ENCODE peak calls at places on chromosomes 16 and 17, in five cellular contexts. One of them, this sample, is unnamed.

GRCh38 chr16:82855471-82855870 is 228.7 kb downstream of the CDH13 start:
- DNase-seq in heart left ventricle: no peak
- DNase-seq in stomach: no peak
- DNase-seq in PC-9: no peak
- DNase-seq in left ventricle myocardium inferior: no peak
- DNase-seq in this sample: no peak

GRCh38 chr17:66357037-66357436 is 54.6 kb downstream of the PRKCA start:
- DNase-seq in heart left ventricle: no peak
- DNase-seq in stomach: no peak
- DNase-seq in PC-9: no peak
- DNase-seq in left ventricle myocardium inferior: no peak
- DNase-seq in this sample: no peak

GRCh38 chr16:55495616-55496289 is 13.1 kb upstream of the LPCAT2 start:
- DNase-seq in heart left ventricle: no peak
- DNase-seq in stomach: no peak
- DNase-seq in PC-9: no peak
- DNase-seq in left ventricle myocardium inferior: no peak
- DNase-seq in this sample: peak

GRCh38 chr17:8651013-8651412 is 20.5 kb upstream of the MYH10 start:
- DNase-seq in heart left ventricle: no peak
- DNase-seq in stomach: no peak
- DNase-seq in PC-9: no peak
- DNase-seq in left ventricle myocardium inferior: no peak
- DNase-seq in this sample: no peak

GRCh38 chr17:62755139-62755851 is 52.8 kb downstream of the MARCHF10 start:
- DNase-seq in heart left ventricle: no peak
- DNase-seq in stomach: no peak
- DNase-seq in PC-9: no peak
- DNase-seq in left ventricle myocardium inferior: no peak
- DNase-seq in this sample: no peak

GRCh38 chr17:21573961-21574610 is 118.2 kb upstream of the KCNJ18 start:
- DNase-seq in heart left ventricle: peak
- DNase-seq in stomach: peak
- DNase-seq in PC-9: no peak
- DNase-seq in left ventricle myocardium inferior: peak
- DNase-seq in this sample: no peak

GRCh38 chr17:13597723-13598347 is 3.9 kb downstream of the HS3ST3A1 start:
- DNase-seq in heart left ventricle: no peak
- DNase-seq in stomach: no peak
- DNase-seq in PC-9: peak
- DNase-seq in left ventricle myocardium inferior: no peak
- DNase-seq in this sample: peak

GRCh38 chr16:87698676-87699179 is 67.1 kb downstream of the KLHDC4 start:
- DNase-seq in heart left ventricle: no peak
- DNase-seq in stomach: no peak
- DNase-seq in PC-9: no peak
- DNase-seq in left ventricle myocardium inferior: no peak
- DNase-seq in this sample: no peak

GRCh38 chr17:72301887-72302286 is 181.1 kb downstream of the SOX9 start:
- DNase-seq in heart left ventricle: no peak
- DNase-seq in stomach: no peak
- DNase-seq in PC-9: no peak
- DNase-seq in left ventricle myocardium inferior: peak
- DNase-seq in this sample: no peak

GRCh38 chr16:28064706-28065249 is 1.3 kb upstream of the GSG1L start:
- DNase-seq in heart left ventricle: no peak
- DNase-seq in stomach: no peak
- DNase-seq in PC-9: no peak
- DNase-seq in left ventricle myocardium inferior: no peak
- DNase-seq in this sample: no peak

GRCh38 chr17:69030145-69030544 is 30.6 kb downstream of the ABCA9 start:
- DNase-seq in heart left ventricle: no peak
- DNase-seq in stomach: no peak
- DNase-seq in PC-9: no peak
- DNase-seq in left ventricle myocardium inferior: no peak
- DNase-seq in this sample: no peak

GRCh38 chr17:67624886-67625656 is 92.7 kb upstream of the NOL11 start:
- DNase-seq in heart left ventricle: no peak
- DNase-seq in stomach: no peak
- DNase-seq in PC-9: no peak
- DNase-seq in left ventricle myocardium inferior: no peak
- DNase-seq in this sample: no peak

GRCh38 chr17:81309140-81309858 is 14.2 kb upstream of the SLC38A10 start:
- DNase-seq in heart left ventricle: peak
- DNase-seq in stomach: peak
- DNase-seq in PC-9: peak
- DNase-seq in left ventricle myocardium inferior: peak
- DNase-seq in this sample: no peak

GRCh38 chr16:49986351-49987124 is 38.5 kb upstream of the CNEP1R1 start:
- DNase-seq in heart left ventricle: no peak
- DNase-seq in stomach: peak
- DNase-seq in PC-9: no peak
- DNase-seq in left ventricle myocardium inferior: no peak
- DNase-seq in this sample: peak
- H3K4me3 ChIP-seq in heart left ventricle: no peak
- H3K4me3 ChIP-seq in stomach: peak
- H3K4me3 ChIP-seq in PC-9: no peak
- H3K4me3 ChIP-seq in left ventricle myocardium inferior: peak
- H3K4me3 ChIP-seq in this sample: no peak

GRCh38 chr16:1346422-1347285 is 5.0 kb downstream of the TSR3 start:
- DNase-seq in heart left ventricle: no peak
- DNase-seq in stomach: no peak
- DNase-seq in PC-9: no peak
- DNase-seq in left ventricle myocardium inferior: no peak
- DNase-seq in this sample: no peak
- TF ChIP-seq CTCF in heart left ventricle: no peak
- TF ChIP-seq CTCF in stomach: no peak
- TF ChIP-seq CTCF in PC-9: no peak
- TF ChIP-seq CTCF in left ventricle myocardium inferior: no peak
- TF ChIP-seq CTCF in this sample: no peak

DNA sequence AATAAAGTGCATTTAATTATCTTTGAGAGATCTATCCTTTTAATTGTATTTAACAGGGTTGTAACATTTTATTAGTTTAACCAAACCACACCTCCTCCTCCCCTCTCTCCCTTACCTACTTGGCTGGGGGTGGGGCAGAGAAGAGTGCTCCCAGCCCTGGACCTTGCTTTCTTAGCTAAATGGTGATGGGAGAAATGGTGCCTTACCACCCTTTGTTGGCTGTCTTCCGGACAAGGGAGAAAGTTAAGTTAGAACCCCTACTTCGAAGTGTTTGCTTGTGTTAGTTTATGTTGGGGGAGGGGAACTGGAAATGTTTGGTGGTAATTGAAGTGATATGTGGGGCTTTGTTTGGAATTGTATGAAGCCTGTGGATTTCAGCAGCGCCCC is 3.9 kb downstream of the FZD2 start:
- DNase-seq in heart left ventricle: no peak
- DNase-seq in stomach: no peak
- DNase-seq in PC-9: no peak
- DNase-seq in left ventricle myocardium inferior: no peak
- DNase-seq in this sample: no peak
- H3K4me3 ChIP-seq in heart left ventricle: no peak
- H3K4me3 ChIP-seq in stomach: no peak
- H3K4me3 ChIP-seq in PC-9: no peak
- H3K4me3 ChIP-seq in left ventricle myocardium inferior: no peak
- H3K4me3 ChIP-seq in this sample: peak

GRCh38 chr17:50184057-50184456 is 17.4 kb downstream of the COL1A1 start:
- DNase-seq in heart left ventricle: no peak
- DNase-seq in stomach: no peak
- DNase-seq in PC-9: no peak
- DNase-seq in left ventricle myocardium inferior: no peak
- DNase-seq in this sample: no peak
- TF ChIP-seq CTCF in heart left ventricle: no peak
- TF ChIP-seq CTCF in stomach: no peak
- TF ChIP-seq CTCF in PC-9: no peak
- TF ChIP-seq CTCF in left ventricle myocardium inferior: no peak
- TF ChIP-seq CTCF in this sample: peak

GRCh38 chr17:52395308-52395707 is 236.8 kb upstream of the CA10 start:
- DNase-seq in heart left ventricle: no peak
- DNase-seq in stomach: no peak
- DNase-seq in PC-9: no peak
- DNase-seq in left ventricle myocardium inferior: no peak
- DNase-seq in this sample: no peak

GRCh38 chr17:52389632-52390031 is 231.1 kb upstream of the CA10 start:
- DNase-seq in heart left ventricle: no peak
- DNase-seq in stomach: no peak
- DNase-seq in PC-9: no peak
- DNase-seq in left ventricle myocardium inferior: no peak
- DNase-seq in this sample: no peak

GRCh38 chr17:52388941-52389340 is 230.4 kb upstream of the CA10 start:
- DNase-seq in heart left ventricle: no peak
- DNase-seq in stomach: no peak
- DNase-seq in PC-9: no peak
- DNase-seq in left ventricle myocardium inferior: no peak
- DNase-seq in this sample: no peak

GRCh38 chr17:52384695-52385094 is 226.2 kb upstream of the CA10 start:
- DNase-seq in heart left ventricle: no peak
- DNase-seq in stomach: no peak
- DNase-seq in PC-9: no peak
- DNase-seq in left ventricle myocardium inferior: no peak
- DNase-seq in this sample: no peak

GRCh38 chr17:52390422-52390821 is 231.9 kb upstream of the CA10 start:
- DNase-seq in heart left ventricle: no peak
- DNase-seq in stomach: no peak
- DNase-seq in PC-9: no peak
- DNase-seq in left ventricle myocardium inferior: no peak
- DNase-seq in this sample: no peak
- H3K4me3 ChIP-seq in heart left ventricle: no peak
- H3K4me3 ChIP-seq in stomach: no peak
- H3K4me3 ChIP-seq in PC-9: no peak
- H3K4me3 ChIP-seq in left ventricle myocardium inferior: peak
- H3K4me3 ChIP-seq in this sample: no peak

GRCh38 chr16:24737916-24738594 is 8.6 kb downstream of the TNRC6A start:
- DNase-seq in heart left ventricle: no peak
- DNase-seq in stomach: no peak
- DNase-seq in PC-9: no peak
- DNase-seq in left ventricle myocardium inferior: no peak
- DNase-seq in this sample: no peak
- TF ChIP-seq CTCF in heart left ventricle: no peak
- TF ChIP-seq CTCF in stomach: no peak
- TF ChIP-seq CTCF in PC-9: no peak
- TF ChIP-seq CTCF in left ventricle myocardium inferior: no peak
- TF ChIP-seq CTCF in this sample: no peak

GRCh38 chr16:89402962-89403361 is 87.4 kb downstream of the ANKRD11 start:
- DNase-seq in heart left ventricle: no peak
- DNase-seq in stomach: no peak
- DNase-seq in PC-9: no peak
- DNase-seq in left ventricle myocardium inferior: no peak
- DNase-seq in this sample: no peak
- H3K4me3 ChIP-seq in heart left ventricle: no peak
- H3K4me3 ChIP-seq in stomach: no peak
- H3K4me3 ChIP-seq in PC-9: no peak
- H3K4me3 ChIP-seq in left ventricle myocardium inferior: no peak
- H3K4me3 ChIP-seq in this sample: no peak

GRCh38 chr17:10062757-10063385 is 135.5 kb downstream of the GAS7 start:
- DNase-seq in heart left ventricle: no peak
- DNase-seq in stomach: no peak
- DNase-seq in PC-9: no peak
- DNase-seq in left ventricle myocardium inferior: no peak
- DNase-seq in this sample: no peak
- TF ChIP-seq CTCF in heart left ventricle: no peak
- TF ChIP-seq CTCF in stomach: no peak
- TF ChIP-seq CTCF in PC-9: no peak
- TF ChIP-seq CTCF in left ventricle myocardium inferior: no peak
- TF ChIP-seq CTCF in this sample: no peak